ENCODE peak calls at places on chromosomes 1 and 21, in five cellular contexts. U, A, D, R and J are unnamed samples. For H3K79me2, the result is how much of the 10 kb centered on the place peaks cover.

GRCh38 chr1:202965441-202965821 is 1.6 kb downstream of the CYB5R1 start:
- DNase-seq in R (no peak), A (no peak), D (no peak), U (no peak), J (no peak)

GRCh38 chr1:162939035-162939434 is 78.1 kb upstream of the CCDC190 start:
- DNase-seq in D (no peak), A (no peak), R (no peak), U (no peak), J (no peak)

GRCh38 chr21:44686000-44686781 is 4.2 kb upstream of the KRTAP12-1 start:
- DNase-seq in R (peak), D (no peak), A (no peak), U (no peak), J (no peak)

GRCh38 chr1:47709302-47710074 is 271.6 kb downstream of the FOXD2 start:
- DNase-seq in A (no peak), U (no peak), R (peak), D (peak), J (peak)

GRCh38 chr1:18947570-18947969 is 8.9 kb downstream of the IFFO2 start:
- DNase-seq in U (no peak), D (no peak), A (no peak), R (no peak), J (peak)

GRCh38 chr1:84740050-84740714 is 49.9 kb upstream of the SSX2IP start:
- DNase-seq in D (no peak), R (no peak), U (no peak), A (no peak), J (no peak)

GRCh38 chr1:210535796-210536195 is 207.1 kb downstream of the HHAT start:
- DNase-seq in U (no peak), D (no peak), R (no peak), A (no peak), J (no peak)

GRCh38 chr1:207579436-207579799 is 65.5 kb upstream of the CR1L start:
- DNase-seq in R (peak), A (peak), D (peak), U (peak), J (peak)

GRCh38 chr1:234188454-234188792 is 184.8 kb upstream of the COA6 start:
- DNase-seq in D (no peak), R (peak), A (no peak), U (no peak), J (no peak)

GRCh38 chr21:46392921-46393320 is 65.8 kb upstream of the DIP2A start:
- DNase-seq in D (no peak), A (no peak), R (no peak), U (no peak), J (peak)

GRCh38 chr1:9589144-9589718 is 520 bp downstream of the TMEM201 start:
- DNase-seq in U (peak), R (no peak), D (no peak), A (peak), J (peak)

GRCh38 chr1:119353851-119354250 is 14.7 kb upstream of the HAO2 start:
- DNase-seq in R (no peak), A (no peak), D (no peak), U (no peak), J (no peak)

GRCh38 chr1:152870831-152871730 is 7.0 kb upstream of the SMCP start:
- DNase-seq in U (peak), A (peak), D (no peak), R (peak), J (peak)

GRCh38 chr1:199018471-199019135 is 379.8 kb downstream of the PTPRC start:
- DNase-seq in D (no peak), R (no peak), A (no peak), U (no peak), J (no peak)

GRCh38 chr1:17624540-17625256 is 85.2 kb downstream of the ARHGEF10L start:
- DNase-seq in D (no peak), U (no peak), R (no peak), A (peak), J (peak)

GRCh38 chr1:208231929-208232360 is 12.2 kb downstream of the PLXNA2 start:
- DNase-seq in R (no peak), U (no peak), A (peak), D (peak), J (peak)

GRCh38 chr1:51907079-51907702 is 28.7 kb upstream of the NRDC start:
- DNase-seq in A (no peak), D (no peak), R (no peak), U (peak), J (peak)

GRCh38 chr1:235442788-235443429 is 61.3 kb downstream of the B3GALNT2 start:
- DNase-seq in U (no peak), D (no peak), R (no peak), A (peak), J (peak)

GRCh38 chr21:32322103-32322502 is 23.4 kb downstream of the MRAP start:
- DNase-seq in R (no peak), U (no peak), A (no peak), D (no peak), J (no peak)

GRCh38 chr1:28592314-28593071 is 428 bp downstream of the RAB42 start:
- DNase-seq in U (no peak), R (no peak), D (peak), A (no peak), J (peak)

GRCh38 chr1:23751050-23751814 is 8.0 kb downstream of the ELOA start:
- DNase-seq in D (peak), U (peak), A (peak), R (peak), J (peak)

DNA sequence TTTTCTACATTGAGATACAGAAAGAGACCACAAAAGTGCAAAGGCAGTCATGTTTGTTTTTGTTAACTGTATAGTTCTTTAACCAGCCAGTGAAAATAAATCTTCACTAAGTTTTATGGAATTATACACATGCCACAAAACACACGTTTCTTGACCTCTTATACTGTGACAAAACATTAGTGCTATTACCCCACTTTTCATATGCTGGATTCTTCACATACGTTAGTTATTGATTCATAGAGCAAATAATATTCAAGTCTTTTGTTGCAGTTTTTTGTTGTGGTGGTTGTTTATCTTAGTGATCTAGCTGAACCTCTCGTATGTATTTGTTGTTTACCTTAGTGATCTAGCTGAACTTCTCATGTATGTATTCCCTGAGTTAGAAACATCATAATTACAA is 28.0 kb downstream of the LYPLAL1 start:
- DNase-seq in A (peak), D (no peak), R (no peak), U (no peak), J (no peak)
- H3K79me2 ChIP-seq in A (under half), D (under half), R (under half), U (under half), J (under half)

GRCh38 chr1:89615676-89616598 is 17.0 kb upstream of the LRRC8C start:
- DNase-seq in D (peak), U (peak), A (no peak), R (peak), J (peak)
- H2AFZ ChIP-seq in D (no peak), U (no peak), A (no peak), R (no peak), J (no peak)

GRCh38 chr1:15410884-15411245 is 1.2 kb downstream of the EFHD2 start:
- DNase-seq in A (no peak), D (no peak), U (no peak), R (no peak), J (no peak)

GRCh38 chr1:15412488-15412800 is 2.8 kb downstream of the EFHD2 start:
- DNase-seq in R (no peak), D (no peak), A (no peak), U (no peak), J (no peak)

GRCh38 chr1:15410223-15410883 is 665 bp downstream of the EFHD2 start:
- DNase-seq in R (no peak), U (no peak), A (no peak), D (peak), J (peak)

GRCh38 chr1:15412843-15413242 is 3.2 kb downstream of the EFHD2 start:
- DNase-seq in R (no peak), U (no peak), D (no peak), A (no peak), J (no peak)

GRCh38 chr1:15411593-15412487 is 2.2 kb downstream of the EFHD2 start:
- DNase-seq in U (no peak), D (no peak), R (no peak), A (peak), J (peak)
- H3K79me2 ChIP-seq in U (under half), D (half or more), R (under half), A (under half), J (half or more)

DNA sequence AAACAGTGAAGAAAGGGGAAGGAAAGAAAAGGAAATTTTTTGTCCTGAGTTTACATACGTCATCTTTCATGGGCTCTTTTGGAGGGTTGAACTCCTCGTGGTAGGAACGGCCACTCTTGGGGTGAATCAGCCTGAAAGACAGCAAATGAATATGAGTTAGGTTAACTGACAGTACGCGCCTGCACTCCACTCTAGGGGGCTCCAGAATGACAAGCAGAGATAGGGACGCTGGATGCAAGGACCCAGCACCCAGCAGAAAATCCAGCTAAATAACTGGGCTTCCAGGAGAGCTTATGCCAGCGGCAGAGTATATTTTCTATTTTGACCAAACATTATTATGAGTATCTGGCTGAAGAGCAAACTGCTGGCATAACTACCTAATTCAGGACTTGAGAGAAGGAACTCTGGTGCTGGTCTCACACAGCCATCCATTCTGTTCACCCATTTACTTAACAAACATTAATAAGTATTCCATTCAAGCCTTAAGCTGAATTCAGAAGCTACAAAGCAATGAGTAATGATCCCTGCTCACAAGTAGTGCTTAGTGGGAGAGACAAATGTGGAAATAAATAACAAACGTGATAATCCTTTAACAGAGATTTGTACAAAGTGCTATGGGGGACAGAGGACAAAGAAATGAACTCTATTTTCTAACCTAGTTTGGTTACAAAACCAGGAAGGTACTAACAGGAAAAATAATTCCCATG is 22.1 kb downstream of the AK2 start:
- DNase-seq in U (no peak), A (no peak), D (no peak), R (no peak), J (no peak)
- H2AFZ ChIP-seq in U (no peak), A (no peak), D (no peak), R (no peak), J (no peak)

DNA sequence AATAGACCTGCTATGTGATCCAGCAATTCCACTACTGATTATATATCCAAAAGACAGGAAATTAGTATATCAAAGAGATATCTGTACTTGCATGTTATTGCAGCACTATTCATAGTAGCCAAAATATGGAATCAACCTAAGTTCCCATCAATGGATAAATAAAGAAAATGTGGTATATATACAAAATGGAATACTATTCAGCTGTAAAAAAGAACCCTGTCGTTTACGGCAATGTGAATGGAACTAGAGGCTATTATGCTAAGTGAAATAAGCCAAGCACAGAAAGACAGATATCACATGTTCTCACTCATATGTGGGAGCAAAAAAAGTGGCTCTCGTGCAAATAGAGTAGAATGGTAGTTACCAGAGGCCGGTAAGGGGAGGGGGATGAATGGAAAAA is 9.2 kb downstream of the DNAH14 start:
- DNase-seq in D (no peak), R (no peak), A (no peak), U (no peak), J (no peak)
- H3K79me2 ChIP-seq in D (under half), R (under half), A (under half), U (under half), J (under half)

DNA sequence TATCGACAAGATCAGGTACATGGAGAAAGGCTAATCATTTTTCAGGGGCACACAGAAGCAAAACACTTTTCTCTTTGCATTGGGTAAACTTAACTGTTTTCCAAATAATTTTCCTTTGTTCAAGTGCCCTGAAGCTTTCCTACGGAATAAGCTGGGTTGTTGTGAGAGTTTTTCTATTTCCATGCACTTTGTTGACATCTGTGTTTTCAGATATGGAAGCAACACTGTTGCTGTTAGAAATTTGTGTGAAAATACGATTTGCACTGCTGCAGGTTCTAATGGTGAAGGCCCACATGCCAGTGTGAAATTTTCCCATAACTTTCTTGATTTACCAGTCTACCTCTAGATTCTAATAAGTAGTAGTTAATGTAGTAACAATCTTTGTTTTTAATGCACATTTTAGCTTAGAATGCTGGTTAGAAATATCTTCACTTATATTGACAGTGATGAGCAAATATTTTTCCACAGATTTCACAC is 18.3 kb downstream of the NFYC start:
- DNase-seq in R (no peak), U (no peak), D (no peak), A (no peak), J (no peak)
- H2AFZ ChIP-seq in R (no peak), U (peak), D (peak), A (no peak), J (peak)

GRCh38 chr1:156136970-156137483 is 16.4 kb upstream of the SEMA4A start:
- DNase-seq in R (no peak), D (no peak), A (no peak), U (no peak), J (no peak)

GRCh38 chr1:156138366-156138969 is 14.9 kb upstream of the SEMA4A start:
- DNase-seq in D (no peak), R (no peak), U (no peak), A (no peak), J (no peak)

GRCh38 chr1:156140879-156141707 is 12.3 kb upstream of the SEMA4A start:
- DNase-seq in R (peak), U (no peak), A (peak), D (peak), J (peak)

GRCh38 chr1:156134716-156135435 is 18.5 kb upstream of the SEMA4A start:
- DNase-seq in U (no peak), A (no peak), D (no peak), R (no peak), J (no peak)

DNA sequence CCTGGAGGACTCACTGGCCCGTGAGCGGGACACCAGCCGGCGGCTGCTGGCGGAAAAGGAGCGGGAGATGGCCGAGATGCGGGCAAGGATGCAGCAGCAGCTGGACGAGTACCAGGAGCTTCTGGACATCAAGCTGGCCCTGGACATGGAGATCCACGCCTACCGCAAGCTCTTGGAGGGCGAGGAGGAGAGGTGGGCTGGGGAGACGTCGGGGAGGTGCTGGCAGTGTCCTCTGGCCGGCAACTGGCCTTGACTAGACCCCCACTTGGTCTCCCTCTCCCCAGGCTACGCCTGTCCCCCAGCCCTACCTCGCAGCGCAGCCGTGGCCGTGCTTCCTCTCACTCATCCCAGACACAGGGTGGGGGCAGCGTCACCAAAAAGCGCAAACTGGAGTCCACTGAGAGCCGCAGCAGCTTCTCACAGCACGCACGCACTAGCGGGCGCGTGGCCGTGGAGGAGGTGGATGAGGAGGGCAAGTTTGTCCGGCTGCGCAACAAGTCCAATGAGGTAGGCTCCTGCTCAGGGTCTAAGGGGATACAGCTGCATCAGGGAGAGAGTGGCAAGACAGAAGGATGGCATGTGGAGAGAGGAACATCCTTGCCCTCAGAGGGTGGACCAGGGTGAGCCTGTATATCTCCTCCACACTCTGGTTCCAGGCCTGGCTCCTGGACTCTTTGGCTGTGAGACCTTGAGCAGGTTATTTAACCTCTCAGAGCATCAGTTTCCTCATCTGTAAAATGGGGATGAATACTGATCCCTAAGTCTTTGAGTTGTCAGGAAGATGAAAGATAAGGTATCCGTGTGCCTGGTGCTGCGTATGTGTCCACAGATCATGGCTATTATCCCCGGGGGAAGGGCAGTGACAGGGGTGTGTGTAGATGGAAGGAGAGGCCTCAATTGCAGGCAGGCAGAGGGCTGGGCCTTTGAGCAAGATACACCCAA is 17.2 kb upstream of the SEMA4A start:
- DNase-seq in R (no peak), D (no peak), A (no peak), U (no peak), J (no peak)
- H3K79me2 ChIP-seq in R (under half), D (under half), A (half or more), U (under half), J (half or more)

GRCh38 chr1:20425622-20426021 is 60.4 kb downstream of the CAMK2N1 start:
- DNase-seq in D (no peak), A (no peak), U (no peak), R (no peak), J (no peak)

GRCh38 chr1:20426371-20426770 is 59.6 kb downstream of the CAMK2N1 start:
- DNase-seq in R (peak), U (no peak), A (no peak), D (no peak), J (no peak)

GRCh38 chr1:20428841-20429240 is 57.2 kb downstream of the CAMK2N1 start:
- DNase-seq in U (no peak), D (no peak), R (no peak), A (no peak), J (no peak)

GRCh38 chr1:20429296-20429695 is 56.7 kb downstream of the CAMK2N1 start:
- DNase-seq in A (peak), U (no peak), D (no peak), R (no peak), J (peak)

DNA sequence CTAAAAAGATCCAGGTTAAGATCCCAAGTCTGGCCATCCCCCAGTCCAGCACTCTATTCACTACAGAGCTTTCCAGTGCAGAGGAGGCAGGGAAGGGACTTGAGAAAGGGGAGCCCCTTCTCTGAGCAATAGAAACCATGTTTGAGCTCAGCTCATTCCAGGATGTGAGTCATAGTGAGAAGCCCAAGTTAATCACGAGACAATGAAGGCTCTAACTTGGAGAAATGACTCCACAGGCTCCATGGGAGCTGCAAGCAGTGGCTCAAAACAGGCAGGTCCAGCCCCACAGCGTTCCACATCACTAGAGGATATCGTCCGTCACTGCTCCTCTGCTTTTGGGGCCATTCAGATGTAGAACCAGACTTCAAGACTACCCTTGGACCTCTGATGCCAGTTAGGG is 59.1 kb downstream of the CAMK2N1 start:
- DNase-seq in A (peak), R (peak), D (no peak), U (no peak), J (peak)
- H2AFZ ChIP-seq in A (peak), R (no peak), D (peak), U (no peak), J (peak)